ENCODE peak calls at places on chromosomes 2 and 18, in four cellular contexts. L is ovary, P is PC-9, W is testis. Y is an unnamed sample. For H3K36me3, the result is how much of the 10 kb centered on the place peaks cover.

GRCh38 chr2:239879423-239880084 is 145.6 kb downstream of the NDUFA10 start:
- DNase-seq in W (peak), P (no peak), L (no peak), Y (no peak)

GRCh38 chr18:43277164-43277600 is at the start of gene SYT4:
- DNase-seq in P (no peak), W (peak), L (peak), Y (peak)

GRCh38 chr2:219661955-219662395 is 34.5 kb downstream of the SLC4A3 start:
- DNase-seq in P (peak), W (no peak), L (no peak), Y (no peak)

GRCh38 chr2:216004408-216005283 is 8.7 kb downstream of the MREG start:
- DNase-seq in L (no peak), W (no peak), P (no peak), Y (no peak)

GRCh38 chr2:26011990-26012856 is 21.7 kb upstream of the RAB10 start:
- DNase-seq in W (peak), P (peak), L (no peak), Y (no peak)

GRCh38 chr18:79901665-79902064 is 49.8 kb downstream of the SLC66A2 start:
- DNase-seq in P (no peak), W (no peak), L (no peak), Y (no peak)

GRCh38 chr2:149370061-149370775 is 39.8 kb downstream of the LYPD6 start:
- DNase-seq in L (no peak), P (no peak), W (no peak), Y (no peak)

GRCh38 chr2:101714098-101714497 is 16.6 kb downstream of the MAP4K4 start:
- DNase-seq in L (no peak), P (no peak), W (no peak), Y (no peak)

GRCh38 chr18:61683856-61684255 is 209.0 kb downstream of the RNF152 start:
- DNase-seq in P (no peak), W (no peak), L (no peak), Y (no peak)

GRCh38 chr2:156891609-156892008 is 365.9 kb upstream of the GALNT5 start:
- DNase-seq in P (no peak), W (no peak), L (no peak), Y (no peak)

GRCh38 chr2:62304429-62305417 is 108.8 kb downstream of the B3GNT2 start:
- DNase-seq in W (peak), P (peak), L (peak), Y (peak)

GRCh38 chr2:45170191-45170975 is 161.1 kb upstream of the SIX2 start:
- DNase-seq in L (no peak), P (no peak), W (peak), Y (peak)

GRCh38 chr2:144331652-144332355 is 188.1 kb downstream of the ZEB2 start:
- DNase-seq in L (peak), P (peak), W (peak), Y (peak)

GRCh38 chr2:27261926-27262298 is 935 bp downstream of the SLC30A3 start:
- DNase-seq in L (no peak), P (no peak), W (no peak), Y (no peak)

GRCh38 chr2:199690225-199690624 is 160.8 kb downstream of the FTCDNL1 start:
- DNase-seq in L (no peak), W (no peak), P (no peak), Y (no peak)

GRCh38 chr2:54228945-54229344 is 27.1 kb downstream of the TSPYL6 start:
- DNase-seq in W (peak), P (no peak), L (peak), Y (no peak)

GRCh38 chr18:35080058-35080457 is 38.8 kb downstream of the MAPRE2 start:
- DNase-seq in P (no peak), L (no peak), W (no peak), Y (no peak)
- H3K4me3 ChIP-seq in P (no peak), L (no peak), W (no peak), Y (no peak)

GRCh38 chr2:203789613-203790012 is 78.0 kb upstream of the CTLA4 start:
- DNase-seq in W (no peak), P (no peak), L (no peak), Y (no peak)

GRCh38 chr2:203786912-203787311 is 80.5 kb downstream of the CD28 start:
- DNase-seq in P (no peak), W (no peak), L (no peak), Y (no peak)

GRCh38 chr2:203787954-203788353 is 79.6 kb upstream of the CTLA4 start:
- DNase-seq in P (no peak), W (no peak), L (no peak), Y (no peak)

DNA sequence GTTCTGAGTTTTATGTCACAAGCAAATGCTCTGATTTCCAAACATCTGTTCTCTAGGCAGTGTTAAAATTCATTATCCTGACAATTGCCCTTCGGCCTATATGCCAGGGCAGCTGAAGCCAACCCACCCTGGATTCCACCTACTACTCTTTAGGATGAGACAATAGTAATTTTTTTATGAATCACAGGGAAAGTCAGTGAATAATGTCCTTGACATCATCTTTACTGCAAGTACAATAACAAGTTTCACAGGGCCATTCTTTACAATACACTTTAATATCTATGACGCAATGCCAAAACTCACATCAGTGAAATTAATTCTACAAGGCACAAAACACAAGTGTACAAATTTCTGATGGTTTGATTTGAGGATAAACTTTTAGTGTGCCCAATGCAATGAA is 77.4 kb upstream of the CTLA4 start:
- DNase-seq in P (no peak), W (no peak), L (no peak), Y (no peak)
- H3K36me3 ChIP-seq in P (under half), W (under half), L (under half), Y (under half)

GRCh38 chr2:16763056-16763455 is 97.4 kb upstream of the CYRIA start:
- DNase-seq in W (no peak), P (peak), L (no peak), Y (no peak)

GRCh38 chr2:16765356-16765755 is 99.7 kb upstream of the CYRIA start:
- DNase-seq in P (peak), W (no peak), L (no peak), Y (no peak)

GRCh38 chr2:16767789-16768188 is 102.2 kb upstream of the CYRIA start:
- DNase-seq in W (no peak), L (no peak), P (peak), Y (no peak)

DNA sequence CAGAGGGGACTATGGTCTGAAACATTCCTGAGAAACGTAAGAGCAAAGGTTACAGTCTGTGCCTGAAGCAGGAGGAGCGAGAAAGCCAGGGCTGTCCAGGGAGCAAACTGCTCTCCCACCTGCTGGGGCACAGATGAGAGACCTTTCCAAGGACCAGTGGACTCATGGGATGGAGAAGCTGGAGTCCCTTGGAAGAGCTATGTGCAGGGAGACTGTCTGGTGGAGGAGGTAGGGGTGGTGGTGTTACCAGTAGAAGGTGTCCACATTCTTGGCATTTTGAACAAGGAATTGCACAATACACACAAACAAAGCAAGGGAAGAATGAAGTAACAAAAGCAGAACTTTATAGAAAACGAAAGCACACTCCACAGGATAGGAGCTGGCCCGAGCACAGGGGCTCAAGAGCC is 97.9 kb upstream of the CYRIA start:
- DNase-seq in L (no peak), W (no peak), P (peak), Y (no peak)
- H3K4me3 ChIP-seq in L (no peak), W (no peak), P (no peak), Y (no peak)

DNA sequence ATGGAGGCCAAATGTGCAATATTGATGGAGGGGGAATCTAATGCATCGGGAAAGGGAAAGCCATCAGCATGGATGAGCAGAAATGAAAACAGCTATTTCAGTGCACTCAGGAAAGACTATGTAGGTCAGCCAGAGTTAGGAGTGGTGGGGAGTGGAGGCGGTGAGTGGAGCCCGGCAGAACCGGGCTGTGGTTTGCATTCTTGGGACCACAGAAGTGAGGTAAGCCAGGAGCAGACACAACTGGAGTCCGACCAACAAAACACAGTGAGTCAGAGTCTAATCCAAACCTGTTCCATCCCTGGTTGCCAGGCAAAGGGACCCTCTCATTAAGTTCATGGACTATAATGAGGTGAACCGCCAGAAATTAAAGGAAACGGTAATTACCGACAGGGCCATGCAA is 61.1 kb upstream of the RAB12 start:
- DNase-seq in L (peak), W (no peak), P (no peak), Y (no peak)
- H3K36me3 ChIP-seq in L (under half), W (under half), P (under half), Y (under half)

DNA sequence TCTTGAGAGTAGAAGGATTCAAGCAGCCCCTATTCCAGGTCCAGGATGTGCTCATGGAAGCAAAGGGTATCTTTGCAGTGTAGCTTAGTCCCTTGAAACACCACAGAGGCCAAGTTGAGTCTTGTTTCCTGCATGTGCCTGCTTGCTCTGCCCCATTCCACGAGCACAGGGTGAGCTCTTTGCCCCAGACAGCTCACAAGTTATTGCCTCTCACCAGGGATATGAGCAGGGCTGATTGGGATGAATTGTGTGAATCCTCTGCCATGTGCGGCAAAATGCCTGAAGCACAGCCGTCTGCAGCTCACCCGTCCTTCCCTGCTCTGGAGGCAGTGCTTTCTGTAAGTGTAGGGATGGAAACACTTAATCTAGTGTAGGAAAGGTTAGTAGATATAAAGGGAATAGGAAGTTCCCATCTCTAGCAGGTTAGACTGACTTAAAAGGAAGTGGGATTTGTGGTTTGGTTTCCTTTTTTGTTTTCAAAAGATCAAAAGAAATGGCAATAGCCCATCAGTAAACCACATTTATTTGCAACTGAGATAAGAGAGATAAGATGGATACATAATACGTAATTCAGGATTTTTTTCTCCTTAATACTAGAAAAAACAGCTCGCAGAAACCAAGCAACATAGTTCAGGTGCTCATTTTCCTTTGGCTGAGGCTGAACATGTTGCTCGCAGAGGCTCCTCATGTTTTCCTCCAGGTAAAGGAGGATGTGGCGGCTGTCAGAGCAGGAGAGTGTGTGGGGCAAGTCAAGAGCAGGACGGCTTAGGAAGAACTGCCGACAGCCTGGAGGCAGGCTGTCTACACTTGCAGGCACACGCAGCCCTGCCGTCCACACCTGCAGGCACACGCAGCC is 41.4 kb downstream of the TMEM182 start:
- DNase-seq in P (no peak), L (no peak), W (no peak), Y (no peak)
- H3K4me3 ChIP-seq in P (no peak), L (no peak), W (no peak), Y (no peak)

Y was measured in H7.